ENCODE peak calls at places on chromosome 17, in ten cellular contexts. Q is amniotic stem cell; X is small intestine; U is activated CD4-positive, CD25-positive, alpha-beta regulatory T cell treated with anti-CD3 and anti-CD28 coated beads, Interleukin-2, amount 50 U/mL, for 16 hours; W is NCI-H1105 treated with DMSO at 0.1 percent for 48 hours; M is C1 segment of cervical spinal cord; Y is effector CD4-positive, alpha-beta T cell; P is heart left ventricle; G is naive thymus-derived CD8-positive, alpha-beta T cell; Z is body of pancreas. I is an unnamed sample.

GRCh38 chr17:20092292-20092867 is 83.2 kb downstream of the SPECC1 start:
- DNase-seq in Q (no peak), X (no peak), U (no peak), W (no peak), M (peak), Y (no peak), P (no peak), G (no peak), Z (no peak), I (no peak)

GRCh38 chr17:51588063-51588462 is 327.7 kb downstream of the UTP18 start:
- DNase-seq in Q (no peak), X (no peak), U (no peak), W (no peak), M (no peak), Y (no peak), P (no peak), G (no peak), Z (no peak), I (no peak)

GRCh38 chr17:71631483-71631882 is 489.3 kb upstream of the SOX9 start:
- DNase-seq in Q (no peak), X (no peak), U (no peak), W (no peak), M (no peak), Y (no peak), P (no peak), G (no peak), Z (no peak), I (no peak)

GRCh38 chr17:49959183-49959935 is 9.6 kb upstream of the DLX4 start:
- DNase-seq in Q (no peak), X (no peak), U (no peak), W (no peak), M (no peak), Y (no peak), P (no peak), G (no peak), Z (no peak), I (no peak)

GRCh38 chr17:50817142-50817751 is 18.1 kb upstream of the WFIKKN2 start:
- DNase-seq in Q (no peak), X (peak), U (peak), W (no peak), M (peak), Y (peak), P (no peak), G (peak), Z (peak), I (no peak)

GRCh38 chr17:39782481-39782880 is 44.7 kb downstream of the GRB7 start:
- DNase-seq in Q (no peak), X (peak), U (no peak), W (no peak), M (no peak), Y (no peak), P (no peak), G (no peak), Z (peak), I (no peak)

GRCh38 chr17:6708357-6708961 is 4.7 kb downstream of the SLC13A5 start:
- DNase-seq in Q (no peak), X (no peak), U (no peak), W (no peak), M (no peak), Y (no peak), P (no peak), G (no peak), Z (no peak), I (no peak)

GRCh38 chr17:41223821-41224220 is 2.6 kb upstream of the KRTAP9-2 start:
- DNase-seq in Q (no peak), X (no peak), U (no peak), W (no peak), M (no peak), Y (no peak), P (no peak), G (no peak), Z (no peak), I (no peak)

GRCh38 chr17:14396542-14396941 is 95.7 kb downstream of the HS3ST3B1 start:
- DNase-seq in Q (no peak), X (no peak), U (no peak), W (no peak), M (no peak), Y (no peak), P (no peak), G (no peak), Z (no peak), I (no peak)

GRCh38 chr17:41642252-41643156 is 18.1 kb upstream of the KRT17 start:
- DNase-seq in Q (no peak), X (no peak), U (no peak), W (no peak), M (no peak), Y (no peak), P (no peak), G (no peak), Z (no peak), I (no peak)

GRCh38 chr17:76137351-76138233 is 3.5 kb downstream of the FOXJ1 start:
- DNase-seq in Q (no peak), X (no peak), U (no peak), W (no peak), M (no peak), Y (no peak), P (no peak), G (no peak), Z (no peak), I (no peak)

GRCh38 chr17:17420561-17421269 is 56.1 kb upstream of the MED9 start:
- DNase-seq in Q (no peak), X (no peak), U (no peak), W (no peak), M (no peak), Y (no peak), P (peak), G (no peak), Z (peak), I (no peak)

GRCh38 chr17:9224485-9224884 is 203.2 kb downstream of the NTN1 start:
- DNase-seq in Q (no peak), X (no peak), U (no peak), W (no peak), M (no peak), Y (no peak), P (no peak), G (no peak), Z (no peak), I (no peak)

GRCh38 chr17:49290690-49291326 is 60.2 kb upstream of the PHOSPHO1 start:
- DNase-seq in Q (peak), X (peak), U (no peak), W (no peak), M (no peak), Y (no peak), P (no peak), G (no peak), Z (no peak), I (no peak)